ENCODE peak calls at places on chromosomes 16 and 17, in eight cellular contexts. V is fibroblast of mammary gland; F is SW480; S is lung; C is RWPE1; K is stimulated activated naive CD8-positive, alpha-beta T cell treated with anti-CD3 and anti-CD28 coated beads, Interleukin-15, amount 100 ng/mL, for 72 hours; G is COR-L47; R is cardiac muscle cell. U is an unnamed sample.

GRCh38 chr16:79250457-79251098 is 350.0 kb downstream of the MAF start:
- DNase-seq in F (no peak), C (no peak), R (no peak), K (no peak), V (no peak), G (no peak), S (no peak), U (no peak)

GRCh38 chr17:80375186-80375585 is 39.8 kb upstream of the ENDOV start:
- DNase-seq in R (no peak), C (no peak), S (no peak), F (no peak), G (no peak), K (no peak), V (no peak), U (no peak)

GRCh38 chr16:75908301-75908700 is 182.0 kb upstream of the CPHXL start:
- DNase-seq in S (no peak), K (no peak), R (no peak), C (no peak), V (no peak), F (no peak), G (no peak), U (no peak)

GRCh38 chr16:84423416-84423837 is 55.1 kb downstream of the ATP2C2 start:
- DNase-seq in F (peak), V (peak), S (no peak), C (peak), G (no peak), K (no peak), R (no peak), U (peak)

GRCh38 chr17:66542183-66542966 is 240.0 kb downstream of the PRKCA start:
- DNase-seq in G (no peak), K (no peak), S (no peak), R (no peak), V (peak), C (no peak), F (no peak), U (no peak)

GRCh38 chr17:352421-353212 is at the start of gene RPH3AL:
- DNase-seq in R (peak), C (no peak), K (no peak), G (no peak), S (peak), V (no peak), F (peak), U (no peak)

GRCh38 chr16:67542464-67542863 is 13.8 kb downstream of the RIPOR1 start:
- DNase-seq in V (peak), G (no peak), F (peak), S (peak), R (no peak), K (peak), C (peak), U (peak)

GRCh38 chr17:55314784-55315491 is 50.2 kb downstream of the HLF start:
- DNase-seq in F (no peak), G (no peak), C (no peak), K (no peak), V (no peak), R (no peak), S (no peak), U (no peak)

GRCh38 chr17:45101883-45102811 is 30.2 kb downstream of the PLCD3 start:
- DNase-seq in R (no peak), K (no peak), F (no peak), G (no peak), C (peak), V (no peak), S (no peak), U (no peak)

GRCh38 chr16:27798241-27798640 is 248.3 kb downstream of the KATNIP start:
- DNase-seq in G (no peak), S (no peak), C (no peak), K (no peak), F (no peak), R (no peak), V (no peak), U (no peak)

GRCh38 chr16:77689971-77690370 is 32.3 kb upstream of the NUDT7 start:
- DNase-seq in K (no peak), R (no peak), V (no peak), F (no peak), S (no peak), G (no peak), C (no peak), U (no peak)

GRCh38 chr16:47197536-47198179 is 53.9 kb upstream of the NETO2 start:
- DNase-seq in G (no peak), C (no peak), R (no peak), K (no peak), F (no peak), S (no peak), V (peak), U (no peak)

GRCh38 chr16:56195151-56195550 is 3.9 kb downstream of the GNAO1 start:
- DNase-seq in K (no peak), F (peak), C (no peak), R (no peak), G (peak), V (no peak), S (no peak), U (no peak)

GRCh38 chr17:41966453-41967140 is at the start of gene CNP:
- DNase-seq in K (peak), R (peak), S (peak), G (peak), V (peak), C (peak), F (peak), U (peak)

GRCh38 chr17:16877102-16877501 is 94.8 kb downstream of the TNFRSF13B start:
- DNase-seq in C (no peak), R (no peak), V (peak), K (no peak), G (no peak), S (no peak), F (no peak), U (no peak)

GRCh38 chr16:30896203-30896889 is at the start of gene CTF1:
- DNase-seq in V (peak), K (peak), G (no peak), S (peak), R (peak), F (no peak), C (peak), U (no peak)

GRCh38 chr16:79664407-79664806 is 63.9 kb upstream of the MAF start:
- DNase-seq in G (no peak), R (no peak), C (no peak), V (no peak), K (no peak), S (no peak), F (no peak), U (no peak)

GRCh38 chr17:75124041-75124818 is 7.3 kb downstream of the NT5C start:
- DNase-seq in R (no peak), C (peak), G (peak), K (no peak), V (peak), F (peak), S (peak), U (peak)

GRCh38 chr17:11388061-11388460 is 147.0 kb downstream of the SHISA6 start:
- DNase-seq in S (no peak), G (no peak), K (no peak), R (peak), C (no peak), V (no peak), F (no peak), U (no peak)

GRCh38 chr17:81444610-81445339 is 49.5 kb downstream of the BAHCC1 start:
- DNase-seq in R (no peak), F (no peak), G (no peak), K (no peak), V (no peak), S (no peak), C (no peak), U (no peak)

GRCh38 chr16:80144191-80144590 is 396.6 kb upstream of the DYNLRB2 start:
- DNase-seq in F (peak), R (no peak), S (no peak), V (no peak), K (no peak), C (no peak), G (no peak), U (no peak)

GRCh38 chr17:5209396-5209795 is 17.7 kb upstream of the ZNF594 start:
- DNase-seq in R (no peak), F (no peak), V (peak), G (no peak), S (no peak), C (no peak), K (no peak), U (no peak)

GRCh38 chr16:31470615-31471014 is 1.3 kb upstream of the TGFB1I1 start:
- DNase-seq in C (no peak), R (no peak), S (no peak), K (no peak), G (no peak), F (no peak), V (no peak), U (no peak)

GRCh38 chr16:50781043-50781442 is 39.2 kb downstream of the CYLD start:
- DNase-seq in R (no peak), V (peak), G (no peak), S (no peak), K (no peak), C (no peak), F (no peak), U (peak)

U was measured in erythroblast.